ENCODE peak calls at places on chromosomes 1 and 21, in seven cellular contexts. B, Y, D, C, F, E and J are unnamed samples.

GRCh38 chr1:230186003-230186863 is 119.2 kb downstream of the GALNT2 start:
- DNase-seq in B (peak; percentile 87), Y (peak; percentile 75), D (no peak), C (peak; percentile 89), F (peak; percentile 85), E (peak; percentile 69), J (no peak)

GRCh38 chr1:182303778-182304177 is 87.8 kb downstream of the GLUL start:
- DNase-seq in B (no peak), Y (no peak), D (no peak), C (no peak), F (no peak), E (no peak), J (no peak)

GRCh38 chr1:54885863-54886723 is 902 bp downstream of the DHCR24 start:
- DNase-seq in B (no peak), Y (peak; percentile 56), D (peak; percentile 55), C (peak; percentile 81), F (peak; percentile 71), E (peak; percentile 66), J (no peak)

GRCh38 chr1:169109561-169110134 is 3.2 kb downstream of the ATP1B1 start:
- DNase-seq in B (peak; percentile 83), Y (peak; percentile 28), D (no peak), C (peak; percentile 85), F (peak; percentile 91), E (peak; percentile 87), J (peak; percentile 87)

GRCh38 chr1:32741417-32742131 is 39.0 kb upstream of the SYNC start:
- DNase-seq in B (peak; percentile 69), Y (peak; percentile 52), D (peak; percentile 71), C (no peak), F (no peak), E (no peak), J (no peak)

GRCh38 chr21:35377505-35378090 is 328.5 kb upstream of the RUNX1 start:
- DNase-seq in B (no peak), Y (no peak), D (no peak), C (no peak), F (no peak), E (no peak), J (no peak)

GRCh38 chr1:192793983-192794767 is 14.7 kb upstream of the RGS2 start:
- DNase-seq in B (no peak), Y (peak; percentile 29), D (no peak), C (no peak), F (no peak), E (no peak), J (no peak)

GRCh38 chr21:33035147-33035546 is 9.4 kb downstream of the OLIG2 start:
- DNase-seq in B (no peak), Y (no peak), D (no peak), C (no peak), F (no peak), E (no peak), J (no peak)

GRCh38 chr1:179082308-179083030 is 599 bp downstream of the TOR3A start:
- DNase-seq in B (peak; percentile 50), Y (peak; percentile 66), D (peak; percentile 69), C (peak; percentile 34), F (peak; percentile 25), E (peak; percentile 40), J (peak; percentile 65)

GRCh38 chr1:24109686-24110475 is 2.1 kb downstream of the MYOM3 start:
- DNase-seq in B (no peak), Y (no peak), D (no peak), C (no peak), F (no peak), E (no peak), J (no peak)

GRCh38 chr1:24110642-24111263 is 1.2 kb downstream of the MYOM3 start:
- DNase-seq in B (no peak), Y (no peak), D (no peak), C (no peak), F (no peak), E (no peak), J (no peak)

GRCh38 chr1:24111264-24111997 is 504 bp downstream of the MYOM3 start:
- DNase-seq in B (no peak), Y (no peak), D (no peak), C (no peak), F (no peak), E (no peak), J (peak; percentile 70)

GRCh38 chr1:24112381-24113169 is 640 bp upstream of the MYOM3 start:
- DNase-seq in B (peak; percentile 25), Y (peak; percentile 71), D (peak; percentile 63), C (peak; percentile 68), F (peak; percentile 79), E (peak; percentile 69), J (peak; percentile 79)

GRCh38 chr1:24111998-24112380 is at the start of gene MYOM3:
- DNase-seq in B (no peak), Y (peak; percentile 34), D (no peak), C (no peak), F (no peak), E (no peak), J (no peak)
- H3K4me3 ChIP-seq in B (no peak within 1 kb of the TSS), Y (no peak within 1 kb of the TSS), D (no peak within 1 kb of the TSS), C (no peak within 1 kb of the TSS), F (no peak within 1 kb of the TSS), E (peak within 1 kb of the TSS; percentile 12), J (peak within 1 kb of the TSS; percentile 50)

GRCh38 chr1:204286841-204287387 is 72.8 kb downstream of the PLEKHA6 start:
- DNase-seq in B (peak; percentile 48), Y (no peak), D (no peak), C (peak; percentile 59), F (peak; percentile 83), E (peak; percentile 85), J (no peak)

GRCh38 chr1:204287466-204287881 is 72.3 kb downstream of the PLEKHA6 start:
- DNase-seq in B (peak; percentile 25), Y (peak; percentile 25), D (no peak), C (no peak), F (no peak), E (no peak), J (no peak)

GRCh38 chr1:204286323-204286714 is 72.5 kb upstream of the GOLT1A start:
- DNase-seq in B (no peak), Y (no peak), D (no peak), C (no peak), F (no peak), E (no peak), J (no peak)

GRCh38 chr1:204289280-204289679 is 70.4 kb downstream of the PLEKHA6 start:
- DNase-seq in B (no peak), Y (no peak), D (no peak), C (no peak), F (no peak), E (peak; percentile 56), J (no peak)

DNA sequence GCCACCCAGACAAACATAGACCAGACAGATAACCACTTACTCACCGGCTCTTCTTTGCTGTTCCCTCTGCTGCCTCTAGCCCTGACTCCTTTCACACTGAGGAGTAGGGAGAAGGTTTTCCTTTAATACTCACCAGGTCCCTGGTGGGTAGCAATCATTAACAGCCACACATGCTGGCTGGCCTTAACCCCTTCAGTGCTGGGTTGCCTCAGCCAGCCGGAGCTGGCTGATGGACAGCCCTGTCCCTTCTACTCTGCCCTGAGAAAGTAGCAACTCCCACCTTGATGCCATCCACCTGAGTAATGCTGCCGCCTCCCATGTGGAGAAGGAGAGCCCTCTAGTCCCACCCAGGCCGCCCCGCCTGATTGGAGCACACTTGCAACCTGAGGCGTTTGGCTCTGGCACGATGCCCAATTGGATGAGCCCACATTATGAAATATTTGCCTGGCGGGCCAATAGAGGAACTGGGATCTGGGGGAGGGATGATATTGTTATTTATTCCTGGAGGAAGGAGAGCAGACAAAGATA is 71.6 kb downstream of the PLEKHA6 start:
- DNase-seq in B (peak; percentile 97), Y (peak; percentile 58), D (peak; percentile 82), C (peak; percentile 70), F (peak; percentile 89), E (peak; percentile 86), J (peak; percentile 92)
- H3K4me1 ChIP-seq in B (peaks cover 58% of the 10 kb centered on the region), Y (peaks cover 28% of the 10 kb centered on the region), D (peaks cover 13% of the 10 kb centered on the region), C (peaks cover 14% of the 10 kb centered on the region), F (peaks cover 62% of the 10 kb centered on the region), E (peaks cover 61% of the 10 kb centered on the region), J (no peaks in the 10 kb centered on the region)

DNA sequence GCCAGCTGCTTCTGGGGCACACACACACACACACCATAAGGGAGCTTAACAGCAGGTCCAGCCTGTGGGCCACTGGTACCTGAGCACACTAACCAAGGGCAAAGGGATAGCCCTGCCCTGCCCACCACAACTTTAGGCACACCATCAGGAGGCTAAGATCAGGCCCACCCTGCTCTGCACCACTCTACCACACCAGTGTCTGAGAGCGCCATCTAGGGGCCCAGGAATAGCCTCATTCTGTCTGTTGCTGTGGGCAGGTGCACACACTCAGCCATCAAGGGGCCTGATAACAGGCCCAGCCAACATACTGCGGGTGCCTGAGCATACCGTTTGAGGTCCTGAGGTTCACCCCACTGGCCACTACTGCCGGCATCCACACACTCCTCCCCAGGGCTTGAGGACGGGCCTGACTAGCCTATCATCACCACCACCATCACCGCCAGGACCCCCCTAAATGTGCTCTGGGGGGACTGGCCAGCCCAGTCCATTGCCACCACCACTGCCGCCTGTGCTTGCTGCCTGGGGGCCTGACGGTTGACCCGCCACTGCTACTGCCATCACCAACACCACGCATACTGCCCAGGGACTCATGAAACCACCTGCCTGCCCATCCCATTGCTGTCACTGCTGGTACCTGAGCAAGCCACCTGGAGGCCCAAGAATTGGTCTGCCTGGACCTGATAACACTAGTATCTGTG is 31.3 kb downstream of the NSL1 start:
- DNase-seq in B (peak; percentile 10), Y (peak; percentile 90), D (peak; percentile 83), C (no peak), F (no peak), E (no peak), J (no peak)
- TF ChIP-seq CTCF in B (peak; percentile 41), Y (peak; percentile 78), D (peak; percentile 79), C (no peak), F (no peak), E (no peak), J (no peak)

DNA sequence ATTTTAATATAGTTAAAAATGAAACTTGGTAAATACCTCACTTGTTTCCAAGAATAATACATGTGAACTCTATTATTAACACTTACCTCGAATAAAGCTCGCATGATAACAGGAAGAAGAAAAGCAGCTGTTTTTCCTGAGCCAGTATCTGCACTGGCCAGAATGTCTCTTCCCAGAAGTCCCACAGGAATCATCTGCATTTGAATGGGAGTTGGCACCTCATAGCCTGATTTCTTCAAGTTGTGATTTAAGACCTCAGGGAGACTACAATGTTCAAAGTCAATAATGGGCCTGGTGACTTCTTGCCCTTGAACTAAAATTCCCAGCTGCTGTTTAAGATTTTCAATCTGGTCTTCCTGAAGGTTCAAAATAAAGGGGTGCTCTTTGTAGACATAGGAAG is 3.9 kb downstream of the DDX59 start:
- DNase-seq in B (no peak), Y (peak; percentile 51), D (no peak), C (no peak), F (no peak), E (no peak), J (no peak)
- H3K4me3 ChIP-seq in B (no peak overlapping the region), Y (no peak overlapping the region), D (no peak overlapping the region), C (no peak overlapping the region), F (no peak overlapping the region), E (no peak overlapping the region), J (no peak overlapping the region)

GRCh38 chr1:178005450-178005849 is 35.6 kb upstream of the SEC16B start:
- DNase-seq in B (no peak), Y (no peak), D (no peak), C (no peak), F (no peak), E (no peak), J (no peak)
- H3K4me1 ChIP-seq in B (peaks cover 3% of the 10 kb centered on the region), Y (peaks cover 8% of the 10 kb centered on the region), D (no peaks in the 10 kb centered on the region), C (peaks cover 3% of the 10 kb centered on the region), F (peaks cover under 1% of the 10 kb centered on the region), E (no peaks in the 10 kb centered on the region), J (no peaks in the 10 kb centered on the region)